ENCODE peak calls at places on chromosomes 11 and 22, in five cellular contexts. N is posterior vena cava; G is activated CD4-positive, alpha-beta T cell treated with anti-CD3 and anti-CD28 coated beads for 48 hours; P is left ventricle myocardium inferior; Q is A549. T is an unnamed sample.

GRCh38 chr11:94815705-94816344 is 47.7 kb downstream of the AMOTL1 start:
- DNase-seq in N (no peak), G (no peak), P (no peak), Q (peak; percentile 43), T (no peak)

GRCh38 chr11:72719144-72719543 is 33.1 kb downstream of the ARAP1 start:
- DNase-seq in N (no peak), G (no peak), P (peak; percentile 61), Q (no peak), T (no peak)

GRCh38 chr11:7154881-7155344 is 66.1 kb downstream of the RBMXL2 start:
- DNase-seq in N (no peak), G (no peak), P (no peak), Q (no peak), T (no peak)

GRCh38 chr11:69775163-69775755 is at the start of gene FGF4:
- DNase-seq in N (no peak), G (no peak), P (no peak), Q (no peak), T (no peak)

GRCh38 chr11:107849791-107850190 is 8.8 kb downstream of the SLC35F2 start:
- DNase-seq in N (no peak), G (no peak), P (no peak), Q (no peak), T (no peak)

GRCh38 chr11:86150826-86151187 is 81.9 kb upstream of the PICALM start:
- DNase-seq in N (no peak), G (no peak), P (no peak), Q (no peak), T (no peak)

GRCh38 chr11:128291043-128291442 is 296.3 kb downstream of the ETS1 start:
- DNase-seq in N (no peak), G (no peak), P (no peak), Q (no peak), T (peak; percentile 81)

GRCh38 chr11:99645934-99646333 is 625.2 kb downstream of the CNTN5 start:
- DNase-seq in N (no peak), G (no peak), P (no peak), Q (no peak), T (no peak)

GRCh38 chr22:29382575-29383328 is 5.6 kb downstream of the AP1B1 start:
- DNase-seq in N (no peak), G (no peak), P (no peak), Q (no peak), T (no peak)

GRCh38 chr11:113587318-113587739 is 112.1 kb upstream of the DRD2 start:
- DNase-seq in N (no peak), G (peak; percentile 63), P (no peak), Q (no peak), T (no peak)

GRCh38 chr11:122319842-122320555 is 204.0 kb upstream of the BLID start:
- DNase-seq in N (no peak), G (no peak), P (no peak), Q (no peak), T (no peak)

GRCh38 chr11:72598901-72599300 is 75.3 kb downstream of the PDE2A start:
- DNase-seq in N (no peak), G (no peak), P (peak; percentile 55), Q (peak; percentile 65), T (no peak)

GRCh38 chr22:28772633-28773460 is at the start of gene CCDC117:
- DNase-seq in N (peak; percentile 98), G (peak; percentile 96), P (peak; percentile 97), Q (peak; percentile 94), T (peak; percentile 98)

GRCh38 chr11:66856496-66857233 is at the start of gene LRFN4:
- DNase-seq in N (no peak), G (peak; percentile 62), P (peak; percentile 51), Q (peak; percentile 80), T (peak; percentile 90)

GRCh38 chr11:122754553-122755322 is 83.6 kb upstream of the CRTAM start:
- DNase-seq in N (no peak), G (peak; percentile 51), P (no peak), Q (no peak), T (no peak)

GRCh38 chr11:47425611-47426010 is 628 bp downstream of the PSMC3 start:
- DNase-seq in N (no peak), G (no peak), P (no peak), Q (no peak), T (no peak)

GRCh38 chr11:64659417-64660144 is 63.4 kb downstream of the NRXN2 start:
- DNase-seq in N (no peak), G (no peak), P (no peak), Q (peak; percentile 73), T (no peak)

GRCh38 chr11:57567512-57568329 is at the start of gene UBE2L6:
- DNase-seq in N (peak; percentile 96), G (peak; percentile 94), P (peak; percentile 83), Q (peak; percentile 76), T (peak; percentile 95)

GRCh38 chr11:637593-638507 is 781 bp downstream of the DRD4 start:
- DNase-seq in N (peak; percentile 77), G (no peak), P (no peak), Q (no peak), T (no peak)

GRCh38 chr22:28299329-28299728 is 380.3 kb upstream of the PITPNB start:
- DNase-seq in N (no peak), G (no peak), P (no peak), Q (no peak), T (no peak)

GRCh38 chr11:69418576-69419296 is 62.7 kb upstream of the LINC01488 start:
- DNase-seq in N (peak; percentile 62), G (no peak), P (no peak), Q (no peak), T (peak; percentile 36)

GRCh38 chr11:20363500-20364411 is at the start of gene HTATIP2:
- DNase-seq in N (peak; percentile 91), G (peak; percentile 83), P (peak; percentile 77), Q (peak; percentile 68), T (peak; percentile 96)

GRCh38 chr11:124798991-124799383 is 1.2 kb downstream of the MSANTD2 start:
- DNase-seq in N (no peak), G (no peak), P (no peak), Q (peak; percentile 7), T (no peak)

GRCh38 chr22:30674482-30674881 is 6.8 kb upstream of the DUSP18 start:
- DNase-seq in N (no peak), G (no peak), P (no peak), Q (no peak), T (no peak)

GRCh38 chr22:40679964-40680818 is 907 bp downstream of the MCHR1 start:
- DNase-seq in N (no peak), G (no peak), P (no peak), Q (peak; percentile 15), T (no peak)

GRCh38 chr11:94933225-94934130 is 39.9 kb downstream of the CWC15 start:
- DNase-seq in N (no peak), G (no peak), P (peak; percentile 46), Q (no peak), T (no peak)

GRCh38 chr11:12206529-12206928 is 96.1 kb downstream of the MICAL2 start:
- DNase-seq in N (no peak), G (no peak), P (no peak), Q (no peak), T (no peak)

GRCh38 chr11:102666331-102666957 is 39.1 kb downstream of the MMP27 start:
- DNase-seq in N (no peak), G (peak; percentile 27), P (no peak), Q (peak; percentile 46), T (no peak)

GRCh38 chr22:28479912-28480311 is 199.7 kb downstream of the TTC28 start:
- DNase-seq in N (no peak), G (no peak), P (no peak), Q (no peak), T (no peak)

GRCh38 chr22:44191036-44191454 is 10.3 kb downstream of the PARVG start:
- DNase-seq in N (no peak), G (peak; percentile 57), P (no peak), Q (no peak), T (no peak)

GRCh38 chr22:18110194-18110943 is at the start of gene TUBA8:
- DNase-seq in N (peak; percentile 83), G (peak; percentile 56), P (peak; percentile 65), Q (no peak), T (peak; percentile 77)